ENCODE peak calls at places on chromosomes 13 and 19, in eight cellular contexts. One of them, this sample, is unnamed. For H3K4me1, the result is how much of the 10 kb centered on the place peaks cover.

GRCh38 chr13:111338841-111339240 is 18.4 kb downstream of the TEX29 start:
- DNase-seq in A549: no peak
- DNase-seq in tibial nerve: no peak
- DNase-seq in CD4-positive, alpha-beta memory T cell: no peak
- DNase-seq in mucosa of descending colon: no peak
- DNase-seq in CD8-positive, alpha-beta memory T cell: no peak
- DNase-seq in neuronal stem cell: no peak
- DNase-seq in lung: peak
- DNase-seq in this sample: no peak

GRCh38 chr13:39144941-39145533 is 106.8 kb downstream of the NHLRC3 start:
- DNase-seq in CD8-positive, alpha-beta memory T cell: no peak
- DNase-seq in A549: peak
- DNase-seq in tibial nerve: peak
- DNase-seq in neuronal stem cell: peak
- DNase-seq in CD4-positive, alpha-beta memory T cell: no peak
- DNase-seq in lung: no peak
- DNase-seq in mucosa of descending colon: peak
- DNase-seq in this sample: peak

GRCh38 chr13:50357586-50358118 is 342.4 kb downstream of the KCNRG start:
- DNase-seq in lung: peak
- DNase-seq in mucosa of descending colon: peak
- DNase-seq in CD4-positive, alpha-beta memory T cell: no peak
- DNase-seq in tibial nerve: no peak
- DNase-seq in A549: no peak
- DNase-seq in CD8-positive, alpha-beta memory T cell: no peak
- DNase-seq in neuronal stem cell: no peak
- DNase-seq in this sample: no peak

GRCh38 chr13:46075811-46076210 is 23.3 kb upstream of the ZC3H13 start:
- DNase-seq in neuronal stem cell: no peak
- DNase-seq in CD8-positive, alpha-beta memory T cell: no peak
- DNase-seq in mucosa of descending colon: no peak
- DNase-seq in A549: no peak
- DNase-seq in tibial nerve: no peak
- DNase-seq in lung: no peak
- DNase-seq in CD4-positive, alpha-beta memory T cell: no peak
- DNase-seq in this sample: no peak

GRCh38 chr13:95641961-95642621 is 2.4 kb downstream of the DZIP1 start:
- DNase-seq in tibial nerve: no peak
- DNase-seq in neuronal stem cell: peak
- DNase-seq in CD4-positive, alpha-beta memory T cell: no peak
- DNase-seq in lung: peak
- DNase-seq in CD8-positive, alpha-beta memory T cell: no peak
- DNase-seq in A549: no peak
- DNase-seq in mucosa of descending colon: peak
- DNase-seq in this sample: peak

GRCh38 chr13:20714563-20715339 is 11.3 kb downstream of the IL17D start:
- DNase-seq in lung: no peak
- DNase-seq in A549: no peak
- DNase-seq in neuronal stem cell: no peak
- DNase-seq in mucosa of descending colon: peak
- DNase-seq in CD8-positive, alpha-beta memory T cell: no peak
- DNase-seq in tibial nerve: peak
- DNase-seq in CD4-positive, alpha-beta memory T cell: no peak
- DNase-seq in this sample: peak

GRCh38 chr19:42494321-42494720 is 34.0 kb downstream of the CEACAM1 start:
- DNase-seq in CD8-positive, alpha-beta memory T cell: no peak
- DNase-seq in CD4-positive, alpha-beta memory T cell: no peak
- DNase-seq in mucosa of descending colon: no peak
- DNase-seq in A549: no peak
- DNase-seq in lung: no peak
- DNase-seq in tibial nerve: no peak
- DNase-seq in neuronal stem cell: no peak
- DNase-seq in this sample: no peak

GRCh38 chr13:95784161-95784880 is 107.4 kb downstream of the DNAJC3 start:
- DNase-seq in lung: no peak
- DNase-seq in neuronal stem cell: no peak
- DNase-seq in mucosa of descending colon: no peak
- DNase-seq in CD8-positive, alpha-beta memory T cell: no peak
- DNase-seq in A549: peak
- DNase-seq in tibial nerve: no peak
- DNase-seq in CD4-positive, alpha-beta memory T cell: no peak
- DNase-seq in this sample: no peak

GRCh38 chr13:107258599-107259187 is 690.8 kb upstream of the ARGLU1 start:
- DNase-seq in tibial nerve: no peak
- DNase-seq in CD4-positive, alpha-beta memory T cell: no peak
- DNase-seq in CD8-positive, alpha-beta memory T cell: no peak
- DNase-seq in mucosa of descending colon: no peak
- DNase-seq in lung: no peak
- DNase-seq in A549: no peak
- DNase-seq in neuronal stem cell: no peak
- DNase-seq in this sample: no peak

GRCh38 chr13:28606466-28606865 is 52.5 kb upstream of the POMP start:
- DNase-seq in CD4-positive, alpha-beta memory T cell: no peak
- DNase-seq in CD8-positive, alpha-beta memory T cell: no peak
- DNase-seq in mucosa of descending colon: no peak
- DNase-seq in tibial nerve: no peak
- DNase-seq in lung: no peak
- DNase-seq in A549: no peak
- DNase-seq in neuronal stem cell: no peak
- DNase-seq in this sample: no peak

GRCh38 chr19:10730932-10731331 is 13.1 kb downstream of the DNM2 start:
- DNase-seq in lung: no peak
- DNase-seq in CD8-positive, alpha-beta memory T cell: no peak
- DNase-seq in CD4-positive, alpha-beta memory T cell: no peak
- DNase-seq in A549: no peak
- DNase-seq in neuronal stem cell: no peak
- DNase-seq in tibial nerve: no peak
- DNase-seq in mucosa of descending colon: no peak
- DNase-seq in this sample: peak
- H3K4me1 ChIP-seq in lung: under half
- H3K4me1 ChIP-seq in CD8-positive, alpha-beta memory T cell: under half
- H3K4me1 ChIP-seq in CD4-positive, alpha-beta memory T cell: half or more
- H3K4me1 ChIP-seq in A549: under half
- H3K4me1 ChIP-seq in neuronal stem cell: under half
- H3K4me1 ChIP-seq in tibial nerve: under half
- H3K4me1 ChIP-seq in mucosa of descending colon: half or more
- H3K4me1 ChIP-seq in this sample: half or more

GRCh38 chr19:8366121-8366581 is 2.2 kb downstream of the ANGPTL4 start:
- DNase-seq in A549: no peak
- DNase-seq in CD8-positive, alpha-beta memory T cell: no peak
- DNase-seq in lung: no peak
- DNase-seq in mucosa of descending colon: no peak
- DNase-seq in CD4-positive, alpha-beta memory T cell: no peak
- DNase-seq in tibial nerve: no peak
- DNase-seq in neuronal stem cell: no peak
- DNase-seq in this sample: no peak

GRCh38 chr19:8368136-8368535 is 4.2 kb downstream of the ANGPTL4 start:
- DNase-seq in mucosa of descending colon: no peak
- DNase-seq in lung: no peak
- DNase-seq in A549: no peak
- DNase-seq in neuronal stem cell: no peak
- DNase-seq in tibial nerve: no peak
- DNase-seq in CD4-positive, alpha-beta memory T cell: no peak
- DNase-seq in CD8-positive, alpha-beta memory T cell: no peak
- DNase-seq in this sample: no peak

GRCh38 chr19:8363803-8364771 is at the start of gene ANGPTL4:
- DNase-seq in lung: peak
- DNase-seq in CD4-positive, alpha-beta memory T cell: peak
- DNase-seq in mucosa of descending colon: peak
- DNase-seq in tibial nerve: peak
- DNase-seq in A549: peak
- DNase-seq in neuronal stem cell: peak
- DNase-seq in CD8-positive, alpha-beta memory T cell: peak
- DNase-seq in this sample: peak

GRCh38 chr19:8367327-8368001 is 3.5 kb downstream of the ANGPTL4 start:
- DNase-seq in mucosa of descending colon: peak
- DNase-seq in A549: peak
- DNase-seq in CD4-positive, alpha-beta memory T cell: no peak
- DNase-seq in CD8-positive, alpha-beta memory T cell: no peak
- DNase-seq in neuronal stem cell: peak
- DNase-seq in lung: peak
- DNase-seq in tibial nerve: peak
- DNase-seq in this sample: peak

DNA sequence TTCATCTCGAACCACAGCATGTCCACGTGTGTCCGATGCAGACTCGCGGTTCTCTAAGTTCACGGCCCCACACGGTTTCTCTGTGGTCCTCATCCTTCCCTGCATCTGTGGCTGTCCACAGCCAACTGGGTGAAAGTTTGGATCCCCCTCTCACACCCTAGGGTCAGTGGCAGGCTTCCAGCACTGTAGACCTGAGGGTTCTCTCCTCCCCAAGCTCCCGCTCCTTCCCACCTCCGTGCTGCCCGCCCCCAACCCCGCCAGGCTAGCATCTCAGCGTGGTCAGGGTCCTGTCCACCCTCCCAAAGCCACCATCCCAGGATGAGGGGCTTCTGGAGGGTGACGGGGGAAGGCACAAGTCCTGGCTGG is 3.0 kb downstream of the ANGPTL4 start:
- DNase-seq in CD4-positive, alpha-beta memory T cell: no peak
- DNase-seq in CD8-positive, alpha-beta memory T cell: no peak
- DNase-seq in mucosa of descending colon: no peak
- DNase-seq in A549: no peak
- DNase-seq in tibial nerve: no peak
- DNase-seq in neuronal stem cell: no peak
- DNase-seq in lung: no peak
- DNase-seq in this sample: no peak
- H3K4me1 ChIP-seq in CD4-positive, alpha-beta memory T cell: under half
- H3K4me1 ChIP-seq in CD8-positive, alpha-beta memory T cell: under half
- H3K4me1 ChIP-seq in mucosa of descending colon: under half
- H3K4me1 ChIP-seq in A549: under half
- H3K4me1 ChIP-seq in tibial nerve: half or more
- H3K4me1 ChIP-seq in neuronal stem cell: under half
- H3K4me1 ChIP-seq in lung: under half
- H3K4me1 ChIP-seq in this sample: half or more

GRCh38 chr13:44273216-44273615 is 100.4 kb upstream of the SERP2 start:
- DNase-seq in mucosa of descending colon: no peak
- DNase-seq in neuronal stem cell: no peak
- DNase-seq in tibial nerve: no peak
- DNase-seq in CD8-positive, alpha-beta memory T cell: no peak
- DNase-seq in lung: no peak
- DNase-seq in A549: no peak
- DNase-seq in CD4-positive, alpha-beta memory T cell: no peak
- DNase-seq in this sample: no peak

GRCh38 chr13:44271915-44272341 is 101.7 kb upstream of the SERP2 start:
- DNase-seq in CD4-positive, alpha-beta memory T cell: no peak
- DNase-seq in mucosa of descending colon: no peak
- DNase-seq in tibial nerve: peak
- DNase-seq in neuronal stem cell: no peak
- DNase-seq in CD8-positive, alpha-beta memory T cell: no peak
- DNase-seq in lung: no peak
- DNase-seq in A549: no peak
- DNase-seq in this sample: peak

GRCh38 chr13:44271031-44271433 is 102.6 kb upstream of the SERP2 start:
- DNase-seq in A549: peak
- DNase-seq in mucosa of descending colon: no peak
- DNase-seq in CD8-positive, alpha-beta memory T cell: no peak
- DNase-seq in CD4-positive, alpha-beta memory T cell: no peak
- DNase-seq in tibial nerve: no peak
- DNase-seq in neuronal stem cell: no peak
- DNase-seq in lung: no peak
- DNase-seq in this sample: no peak

GRCh38 chr13:44273991-44274810 is 99.4 kb upstream of the SERP2 start:
- DNase-seq in CD4-positive, alpha-beta memory T cell: peak
- DNase-seq in lung: no peak
- DNase-seq in mucosa of descending colon: peak
- DNase-seq in A549: no peak
- DNase-seq in neuronal stem cell: no peak
- DNase-seq in CD8-positive, alpha-beta memory T cell: peak
- DNase-seq in tibial nerve: no peak
- DNase-seq in this sample: no peak

GRCh38 chr13:44272692-44273091 is 100.9 kb upstream of the SERP2 start:
- DNase-seq in neuronal stem cell: no peak
- DNase-seq in A549: no peak
- DNase-seq in CD4-positive, alpha-beta memory T cell: no peak
- DNase-seq in CD8-positive, alpha-beta memory T cell: no peak
- DNase-seq in mucosa of descending colon: no peak
- DNase-seq in tibial nerve: no peak
- DNase-seq in lung: no peak
- DNase-seq in this sample: no peak
- H3K4me1 ChIP-seq in neuronal stem cell: under half
- H3K4me1 ChIP-seq in A549: under half
- H3K4me1 ChIP-seq in CD4-positive, alpha-beta memory T cell: under half
- H3K4me1 ChIP-seq in CD8-positive, alpha-beta memory T cell: under half
- H3K4me1 ChIP-seq in mucosa of descending colon: under half
- H3K4me1 ChIP-seq in tibial nerve: under half
- H3K4me1 ChIP-seq in lung: under half
- H3K4me1 ChIP-seq in this sample: under half

GRCh38 chr19:2239771-2240770 is 3.4 kb downstream of the SF3A2 start:
- DNase-seq in lung: no peak
- DNase-seq in mucosa of descending colon: no peak
- DNase-seq in CD4-positive, alpha-beta memory T cell: peak
- DNase-seq in A549: no peak
- DNase-seq in CD8-positive, alpha-beta memory T cell: peak
- DNase-seq in tibial nerve: no peak
- DNase-seq in neuronal stem cell: peak
- DNase-seq in this sample: no peak
- H3K4me1 ChIP-seq in lung: under half
- H3K4me1 ChIP-seq in mucosa of descending colon: half or more
- H3K4me1 ChIP-seq in CD4-positive, alpha-beta memory T cell: half or more
- H3K4me1 ChIP-seq in A549: half or more
- H3K4me1 ChIP-seq in CD8-positive, alpha-beta memory T cell: half or more
- H3K4me1 ChIP-seq in tibial nerve: under half
- H3K4me1 ChIP-seq in neuronal stem cell: under half
- H3K4me1 ChIP-seq in this sample: half or more

DNA sequence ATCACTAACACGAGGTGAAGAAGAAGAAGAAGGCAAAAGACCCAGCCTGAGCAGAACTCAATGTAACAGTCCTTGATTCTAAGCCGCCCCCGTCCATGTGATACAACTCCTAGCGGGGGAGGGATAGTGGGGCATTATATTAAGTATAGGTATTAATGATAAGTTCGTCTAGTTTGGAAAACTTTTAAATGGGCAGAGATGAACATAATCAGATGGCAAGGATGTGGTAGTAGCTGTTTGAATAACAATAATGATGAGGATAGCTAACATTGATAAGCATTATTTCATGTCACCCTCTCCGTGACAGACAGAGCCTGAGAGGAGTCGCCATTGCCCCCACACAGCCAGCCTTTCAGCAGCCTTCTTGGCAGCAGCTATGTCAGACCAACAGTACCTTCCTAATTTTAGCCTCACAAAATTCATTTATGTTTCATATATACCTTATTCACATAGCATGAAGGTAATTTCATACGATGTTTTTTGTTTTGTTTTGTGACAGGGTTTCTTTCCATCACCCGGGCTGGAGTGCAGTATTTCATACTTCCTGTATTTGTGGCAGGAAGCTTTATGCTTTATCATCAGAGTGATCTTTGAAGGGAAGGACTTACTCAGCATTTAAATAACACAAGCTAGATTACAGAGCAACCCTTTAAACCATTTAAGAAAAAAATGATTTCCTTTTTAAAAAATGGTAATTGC is 64.4 kb upstream of the NPAS1 start:
- DNase-seq in neuronal stem cell: no peak
- DNase-seq in CD8-positive, alpha-beta memory T cell: peak
- DNase-seq in tibial nerve: no peak
- DNase-seq in lung: no peak
- DNase-seq in mucosa of descending colon: peak
- DNase-seq in A549: no peak
- DNase-seq in CD4-positive, alpha-beta memory T cell: peak
- DNase-seq in this sample: no peak
- H3K4me1 ChIP-seq in neuronal stem cell: under half
- H3K4me1 ChIP-seq in CD8-positive, alpha-beta memory T cell: half or more
- H3K4me1 ChIP-seq in tibial nerve: under half
- H3K4me1 ChIP-seq in lung: under half
- H3K4me1 ChIP-seq in mucosa of descending colon: under half
- H3K4me1 ChIP-seq in A549: half or more
- H3K4me1 ChIP-seq in CD4-positive, alpha-beta memory T cell: half or more
- H3K4me1 ChIP-seq in this sample: half or more

GRCh38 chr19:34365463-34366401 is 736 bp downstream of the GPI start:
- DNase-seq in lung: peak
- DNase-seq in CD8-positive, alpha-beta memory T cell: no peak
- DNase-seq in mucosa of descending colon: peak
- DNase-seq in neuronal stem cell: no peak
- DNase-seq in A549: peak
- DNase-seq in tibial nerve: no peak
- DNase-seq in CD4-positive, alpha-beta memory T cell: no peak
- DNase-seq in this sample: no peak
- H3K4me1 ChIP-seq in lung: under half
- H3K4me1 ChIP-seq in CD8-positive, alpha-beta memory T cell: under half
- H3K4me1 ChIP-seq in mucosa of descending colon: under half
- H3K4me1 ChIP-seq in neuronal stem cell: under half
- H3K4me1 ChIP-seq in A549: under half
- H3K4me1 ChIP-seq in tibial nerve: under half
- H3K4me1 ChIP-seq in CD4-positive, alpha-beta memory T cell: under half
- H3K4me1 ChIP-seq in this sample: under half